ENCODE peak calls at places on chromosomes 5 and 9, in five cellular contexts. V is cardiac muscle cell, Q is mucosa of descending colon, P is fibroblast of lung, M is lung. O is an unnamed sample.
A peak's percentile ranks its signal among the peaks of the same experiment; 100 is the strongest.

GRCh38 chr9:95481000-95481399 is 35.8 kb downstream of the PTCH1 start:
- DNase-seq in V (no peak), Q (no peak), P (no peak), M (no peak), O (no peak)

GRCh38 chr9:20205821-20206220 is 416.5 kb downstream of the MLLT3 start:
- DNase-seq in V (peak; percentile 5), Q (no peak), P (peak; percentile 48), M (no peak), O (no peak)

GRCh38 chr9:108021311-108021710 is 531.7 kb upstream of the KLF4 start:
- DNase-seq in V (no peak), Q (no peak), P (no peak), M (no peak), O (no peak)

GRCh38 chr9:7223981-7224380 is 466.2 kb downstream of the KDM4C start:
- DNase-seq in V (no peak), Q (no peak), P (no peak), M (no peak), O (no peak)

GRCh38 chr5:119365847-119366536 is 10.2 kb downstream of the TNFAIP8 start:
- DNase-seq in V (peak; percentile 31), Q (no peak), P (no peak), M (no peak), O (no peak)

GRCh38 chr9:128113526-128114325 is 13.8 kb downstream of the PTGES2 start:
- DNase-seq in V (no peak), Q (peak; percentile 63), P (no peak), M (no peak), O (peak; percentile 53)

GRCh38 chr5:152560508-152561137 is 155.5 kb upstream of the NMUR2 start:
- DNase-seq in V (peak; percentile 75), Q (peak; percentile 60), P (peak; percentile 65), M (peak; percentile 41), O (peak; percentile 70)

GRCh38 chr9:23582836-23583235 is 243.2 kb downstream of the ELAVL2 start:
- DNase-seq in V (no peak), Q (no peak), P (no peak), M (no peak), O (no peak)

GRCh38 chr5:68330564-68330963 is 115.0 kb downstream of the PIK3R1 start:
- DNase-seq in V (peak; percentile 24), Q (no peak), P (no peak), M (no peak), O (no peak)

GRCh38 chr9:128405780-128406171 is 14.9 kb upstream of the CERCAM start:
- DNase-seq in V (no peak), Q (no peak), P (no peak), M (no peak), O (no peak)

GRCh38 chr5:8908055-8908683 is 637.7 kb downstream of the SEMA5A start:
- DNase-seq in V (peak; percentile 33), Q (peak; percentile 51), P (no peak), M (no peak), O (no peak)

GRCh38 chr5:176409765-176410164 is 6.6 kb downstream of the CLTB start:
- DNase-seq in V (no peak), Q (no peak), P (no peak), M (no peak), O (no peak)

GRCh38 chr5:148563021-148563420 is 91.3 kb downstream of the HTR4 start:
- DNase-seq in V (no peak), Q (no peak), P (no peak), M (no peak), O (no peak)

GRCh38 chr5:151587796-151588606 is 3.1 kb downstream of the FAT2 start:
- DNase-seq in V (no peak), Q (no peak), P (no peak), M (no peak), O (no peak)

GRCh38 chr9:133075925-133076324 is 14.1 kb downstream of the CEL start:
- DNase-seq in V (peak; percentile 81), Q (no peak), P (peak; percentile 70), M (no peak), O (no peak)

GRCh38 chr9:136255166-136255538 is 9.5 kb upstream of the QSOX2 start:
- DNase-seq in V (peak; percentile 64), Q (no peak), P (peak; percentile 48), M (no peak), O (no peak)

GRCh38 chr9:133679056-133679455 is 42.9 kb downstream of the DBH start:
- DNase-seq in V (no peak), Q (no peak), P (no peak), M (no peak), O (no peak)

GRCh38 chr5:121691478-121691877 is 160.2 kb upstream of the FTMT start:
- DNase-seq in V (peak; percentile 35), Q (no peak), P (peak; percentile 22), M (peak; percentile 35), O (no peak)

GRCh38 chr5:143135832-143136551 is 267.5 kb downstream of the NR3C1 start:
- DNase-seq in V (peak; percentile 61), Q (no peak), P (no peak), M (no peak), O (no peak)

GRCh38 chr5:32276173-32276853 is 36.4 kb downstream of the MTMR12 start:
- DNase-seq in V (peak; percentile 63), Q (no peak), P (peak; percentile 24), M (no peak), O (no peak)

GRCh38 chr5:159422371-159422770 is 92.1 kb upstream of the IL12B start:
- DNase-seq in V (peak; percentile 31), Q (no peak), P (no peak), M (no peak), O (no peak)

GRCh38 chr5:149445739-149446369 is 66.8 kb upstream of the IL17B start:
- DNase-seq in V (peak; percentile 96), Q (no peak), P (peak; percentile 98), M (no peak), O (no peak)

GRCh38 chr5:168428552-168428951 is 57.7 kb upstream of the RARS1 start:
- DNase-seq in V (no peak), Q (no peak), P (no peak), M (no peak), O (no peak)

GRCh38 chr5:3333836-3334235 is 261.8 kb upstream of the IRX1 start:
- DNase-seq in V (no peak), Q (no peak), P (no peak), M (no peak), O (peak; percentile 40)

GRCh38 chr5:3330442-3330841 is 265.2 kb upstream of the IRX1 start:
- DNase-seq in V (no peak), Q (no peak), P (no peak), M (no peak), O (no peak)

GRCh38 chr5:3335301-3335700 is 260.3 kb upstream of the IRX1 start:
- DNase-seq in V (no peak), Q (no peak), P (no peak), M (no peak), O (peak; percentile 40)

GRCh38 chr5:3331819-3332218 is 263.8 kb upstream of the IRX1 start:
- DNase-seq in V (no peak), Q (no peak), P (no peak), M (no peak), O (no peak)

DNA sequence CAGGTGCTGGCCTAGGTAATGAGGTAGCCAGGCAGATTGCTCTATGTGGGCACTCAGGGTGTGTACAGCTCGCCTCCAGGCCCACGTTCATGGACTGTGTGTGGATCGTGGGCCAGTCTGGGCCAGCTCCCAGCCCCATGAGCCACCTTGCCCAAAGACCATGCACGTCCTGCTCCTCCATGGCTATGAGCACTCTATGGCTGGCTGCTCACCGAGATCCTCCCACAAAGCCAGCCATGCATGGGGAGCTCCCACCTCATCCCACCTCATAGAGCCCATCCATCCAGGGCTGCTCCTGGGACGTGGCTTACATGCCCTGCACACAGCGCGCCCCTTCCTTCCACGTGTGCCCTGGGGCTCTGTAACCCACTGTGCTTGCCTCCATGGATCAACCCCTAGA is 262.5 kb upstream of the IRX1 start:
- DNase-seq in V (no peak), Q (no peak), P (no peak), M (no peak), O (no peak)
- H3K4me1 ChIP-seq in V (no peaks in the 10 kb centered on the region), Q (no peaks in the 10 kb centered on the region), P (no peaks in the 10 kb centered on the region), M (no peaks in the 10 kb centered on the region), O (no peaks in the 10 kb centered on the region)

DNA sequence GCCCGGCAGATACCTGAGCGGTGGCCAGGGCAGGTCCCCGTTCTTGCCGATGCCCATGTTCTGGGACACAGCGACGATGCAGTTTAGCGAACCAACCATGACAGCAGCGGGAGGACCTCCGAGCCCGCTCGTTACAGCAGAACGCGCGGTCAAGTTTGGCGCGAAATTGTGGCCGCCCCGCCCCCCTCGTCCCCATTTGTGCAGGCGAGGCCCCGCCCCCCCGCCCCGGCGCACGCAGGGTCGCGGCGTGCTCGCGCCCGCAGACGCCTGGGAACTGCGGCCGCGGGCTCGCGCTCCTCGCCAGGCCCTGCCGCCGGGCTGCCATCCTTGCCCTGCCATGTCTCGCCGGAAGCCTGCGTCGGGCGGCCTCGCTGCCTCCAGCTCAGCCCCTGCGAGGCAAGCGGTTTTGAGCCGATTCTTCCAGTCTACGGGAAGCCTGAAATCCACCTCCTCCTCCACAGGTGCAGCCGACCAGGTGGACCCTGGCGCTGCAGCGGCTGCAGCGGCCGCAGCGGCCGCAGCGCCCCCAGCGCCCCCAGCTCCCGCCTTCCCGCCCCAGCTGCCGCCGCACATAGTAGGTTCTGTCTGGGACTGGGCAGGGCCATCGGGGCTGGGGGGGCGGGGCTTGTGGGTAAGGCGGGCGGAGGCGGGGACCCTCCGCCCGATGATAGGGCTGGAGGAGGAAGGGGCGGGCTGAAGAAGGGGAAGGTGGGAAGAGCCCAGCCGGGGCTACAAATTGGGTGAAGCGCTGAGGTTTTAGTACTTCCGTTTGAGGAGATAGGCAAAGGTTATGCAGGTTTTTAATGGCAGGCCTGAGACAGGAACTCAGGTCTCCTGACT is at the start of the genes DHFR and MSH3:
- DNase-seq in V (peak; percentile 92), Q (peak; percentile 93), P (peak; percentile 88), M (peak; percentile 84), O (peak; percentile 84)
- TF ChIP-seq CTCF in V (no peak), Q (no peak), P (no peak), M (no peak), O (peak; percentile 3)

DNA sequence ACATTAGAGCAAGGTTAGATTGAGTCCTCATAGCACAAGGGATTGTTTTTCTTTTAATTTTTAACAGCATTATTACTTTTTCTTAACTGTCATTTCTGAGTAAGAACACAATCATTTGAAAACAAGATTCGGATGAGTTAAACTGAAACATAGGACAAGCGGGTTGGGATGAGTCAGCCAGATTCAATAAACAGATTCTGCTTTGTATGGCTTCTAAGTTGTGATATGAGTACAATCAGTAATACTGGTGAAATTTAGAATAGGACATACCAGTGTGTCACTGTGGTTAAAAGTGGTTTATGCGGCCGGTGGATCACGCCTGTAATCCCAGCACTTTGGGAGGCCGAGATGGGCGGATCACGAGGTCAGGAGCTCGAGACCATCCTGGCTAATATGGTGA is 364.3 kb upstream of the CDH10 start:
- DNase-seq in V (no peak), Q (no peak), P (no peak), M (no peak), O (no peak)
- H3K36me3 ChIP-seq in V (no peaks in the 10 kb centered on the region), Q (no peaks in the 10 kb centered on the region), P (no peaks in the 10 kb centered on the region), M (no peaks in the 10 kb centered on the region), O (no peaks in the 10 kb centered on the region)

DNA sequence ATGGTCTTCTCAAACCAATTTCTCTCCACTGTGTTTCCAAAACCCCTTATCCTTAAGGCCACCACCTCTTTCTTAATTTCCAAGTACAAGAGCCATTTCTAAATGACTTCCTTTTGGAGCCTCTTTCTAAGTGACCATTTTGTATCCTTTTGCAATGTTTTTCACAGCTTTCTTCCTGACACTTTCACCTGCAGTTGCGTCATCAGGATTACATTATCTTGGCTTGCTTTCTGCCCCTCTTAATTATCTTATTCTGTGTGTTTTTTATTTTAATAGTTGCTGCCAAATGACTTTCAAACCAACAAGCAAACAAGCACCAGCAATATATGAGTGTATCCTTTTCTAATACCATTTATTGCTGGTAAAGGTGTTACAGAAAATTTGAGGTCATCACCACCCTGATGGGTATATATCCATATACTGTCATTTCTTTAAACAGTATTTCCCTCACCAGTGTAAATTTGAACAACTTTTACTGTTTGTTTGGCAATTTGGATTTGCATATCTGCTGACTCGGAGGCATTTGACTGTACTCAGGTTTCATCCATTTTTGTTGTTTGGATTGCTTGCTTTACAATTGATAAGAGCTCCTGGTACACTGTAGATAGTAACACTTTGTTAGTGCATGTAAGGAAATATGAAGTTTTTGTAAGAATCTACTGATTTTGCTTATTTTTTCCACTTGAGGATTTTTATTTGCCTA is 5.4 kb upstream of the ANXA1 start:
- DNase-seq in V (no peak), Q (no peak), P (no peak), M (no peak), O (no peak)
- H3K4me1 ChIP-seq in V (peaks cover 5% of the 10 kb centered on the region), Q (peaks cover 4% of the 10 kb centered on the region), P (peaks cover 21% of the 10 kb centered on the region), M (peaks cover 3% of the 10 kb centered on the region), O (peaks cover 72% of the 10 kb centered on the region)

O was measured in tibial artery.